ENCODE peak calls at places on chromosome 6, in nine cellular contexts. One of them, this sample, is unnamed. For H3K27me3, the result is how much of the 10 kb centered on the place peaks cover.

GRCh38 chr6:42090819-42091717 is 40.7 kb downstream of the TAF8 start:
- DNase-seq in A673: no peak
- DNase-seq in heart right ventricle: no peak
- DNase-seq in Peyer's patch: no peak
- DNase-seq in heart left ventricle: no peak
- DNase-seq in colonic mucosa: no peak
- DNase-seq in CD4-positive, alpha-beta memory T cell: no peak
- DNase-seq in CD8-positive, alpha-beta T cell: no peak
- DNase-seq in HL-60: no peak
- DNase-seq in this sample: no peak

GRCh38 chr6:36122495-36123269 is 7.6 kb upstream of the MAPK13 start:
- DNase-seq in A673: no peak
- DNase-seq in CD8-positive, alpha-beta T cell: no peak
- DNase-seq in colonic mucosa: no peak
- DNase-seq in Peyer's patch: no peak
- DNase-seq in CD4-positive, alpha-beta memory T cell: no peak
- DNase-seq in heart right ventricle: no peak
- DNase-seq in HL-60: no peak
- DNase-seq in heart left ventricle: no peak
- DNase-seq in this sample: no peak

GRCh38 chr6:73803562-73804221 is 107.7 kb downstream of the CD109 start:
- DNase-seq in HL-60: no peak
- DNase-seq in CD8-positive, alpha-beta T cell: no peak
- DNase-seq in A673: peak
- DNase-seq in colonic mucosa: peak
- DNase-seq in heart left ventricle: no peak
- DNase-seq in heart right ventricle: no peak
- DNase-seq in CD4-positive, alpha-beta memory T cell: no peak
- DNase-seq in Peyer's patch: no peak
- DNase-seq in this sample: peak

GRCh38 chr6:128271011-128271410 is 249.4 kb downstream of the PTPRK start:
- DNase-seq in colonic mucosa: no peak
- DNase-seq in Peyer's patch: no peak
- DNase-seq in CD4-positive, alpha-beta memory T cell: no peak
- DNase-seq in HL-60: no peak
- DNase-seq in heart right ventricle: no peak
- DNase-seq in heart left ventricle: no peak
- DNase-seq in A673: no peak
- DNase-seq in CD8-positive, alpha-beta T cell: no peak
- DNase-seq in this sample: no peak

GRCh38 chr6:43723737-43724295 is 36.2 kb upstream of the MRPS18A start:
- DNase-seq in colonic mucosa: peak
- DNase-seq in CD8-positive, alpha-beta T cell: peak
- DNase-seq in CD4-positive, alpha-beta memory T cell: peak
- DNase-seq in HL-60: peak
- DNase-seq in A673: peak
- DNase-seq in heart right ventricle: peak
- DNase-seq in heart left ventricle: peak
- DNase-seq in Peyer's patch: peak
- DNase-seq in this sample: peak

GRCh38 chr6:127514396-127515227 is 4.5 kb downstream of the MTCL3 start:
- DNase-seq in colonic mucosa: peak
- DNase-seq in heart right ventricle: peak
- DNase-seq in A673: peak
- DNase-seq in Peyer's patch: peak
- DNase-seq in heart left ventricle: peak
- DNase-seq in HL-60: no peak
- DNase-seq in CD8-positive, alpha-beta T cell: no peak
- DNase-seq in CD4-positive, alpha-beta memory T cell: peak
- DNase-seq in this sample: no peak

GRCh38 chr6:4925580-4925979 is 78.3 kb downstream of the RPP40 start:
- DNase-seq in HL-60: no peak
- DNase-seq in CD4-positive, alpha-beta memory T cell: no peak
- DNase-seq in Peyer's patch: no peak
- DNase-seq in CD8-positive, alpha-beta T cell: no peak
- DNase-seq in colonic mucosa: no peak
- DNase-seq in heart left ventricle: no peak
- DNase-seq in A673: no peak
- DNase-seq in heart right ventricle: no peak
- DNase-seq in this sample: no peak

GRCh38 chr6:76418657-76419217 is 346.3 kb upstream of the IMPG1 start:
- DNase-seq in Peyer's patch: no peak
- DNase-seq in A673: no peak
- DNase-seq in HL-60: no peak
- DNase-seq in heart left ventricle: no peak
- DNase-seq in heart right ventricle: no peak
- DNase-seq in CD4-positive, alpha-beta memory T cell: no peak
- DNase-seq in CD8-positive, alpha-beta T cell: no peak
- DNase-seq in colonic mucosa: no peak
- DNase-seq in this sample: no peak

GRCh38 chr6:63014290-63014689 is 197.0 kb upstream of the FKBP1C start:
- DNase-seq in heart right ventricle: no peak
- DNase-seq in heart left ventricle: no peak
- DNase-seq in CD8-positive, alpha-beta T cell: no peak
- DNase-seq in HL-60: no peak
- DNase-seq in colonic mucosa: no peak
- DNase-seq in Peyer's patch: no peak
- DNase-seq in CD4-positive, alpha-beta memory T cell: no peak
- DNase-seq in A673: no peak
- DNase-seq in this sample: no peak

GRCh38 chr6:26205625-26206574 is 118.7 kb downstream of the HFE start:
- DNase-seq in HL-60: peak
- DNase-seq in A673: peak
- DNase-seq in heart right ventricle: no peak
- DNase-seq in CD8-positive, alpha-beta T cell: no peak
- DNase-seq in Peyer's patch: no peak
- DNase-seq in heart left ventricle: no peak
- DNase-seq in CD4-positive, alpha-beta memory T cell: no peak
- DNase-seq in colonic mucosa: no peak
- DNase-seq in this sample: peak

GRCh38 chr6:30942338-30943060 is 1.7 kb downstream of the MUCL3 start:
- DNase-seq in Peyer's patch: peak
- DNase-seq in heart right ventricle: peak
- DNase-seq in heart left ventricle: peak
- DNase-seq in HL-60: peak
- DNase-seq in CD4-positive, alpha-beta memory T cell: no peak
- DNase-seq in CD8-positive, alpha-beta T cell: no peak
- DNase-seq in A673: peak
- DNase-seq in colonic mucosa: peak
- DNase-seq in this sample: peak

GRCh38 chr6:30938730-30939129 is 2.0 kb upstream of the MUCL3 start:
- DNase-seq in heart right ventricle: no peak
- DNase-seq in heart left ventricle: no peak
- DNase-seq in colonic mucosa: no peak
- DNase-seq in HL-60: no peak
- DNase-seq in CD4-positive, alpha-beta memory T cell: no peak
- DNase-seq in A673: no peak
- DNase-seq in CD8-positive, alpha-beta T cell: no peak
- DNase-seq in Peyer's patch: no peak
- DNase-seq in this sample: no peak

GRCh38 chr6:30937265-30937664 is 3.5 kb upstream of the MUCL3 start:
- DNase-seq in CD4-positive, alpha-beta memory T cell: no peak
- DNase-seq in Peyer's patch: no peak
- DNase-seq in HL-60: no peak
- DNase-seq in colonic mucosa: no peak
- DNase-seq in heart right ventricle: no peak
- DNase-seq in A673: no peak
- DNase-seq in heart left ventricle: no peak
- DNase-seq in CD8-positive, alpha-beta T cell: no peak
- DNase-seq in this sample: no peak

GRCh38 chr6:30939473-30939872 is 1.3 kb upstream of the MUCL3 start:
- DNase-seq in HL-60: no peak
- DNase-seq in heart left ventricle: no peak
- DNase-seq in CD4-positive, alpha-beta memory T cell: no peak
- DNase-seq in colonic mucosa: no peak
- DNase-seq in Peyer's patch: no peak
- DNase-seq in heart right ventricle: no peak
- DNase-seq in CD8-positive, alpha-beta T cell: no peak
- DNase-seq in A673: no peak
- DNase-seq in this sample: no peak

GRCh38 chr6:30940361-30941001 is at the start of gene MUCL3:
- DNase-seq in HL-60: no peak
- DNase-seq in A673: no peak
- DNase-seq in CD8-positive, alpha-beta T cell: no peak
- DNase-seq in colonic mucosa: peak
- DNase-seq in heart right ventricle: no peak
- DNase-seq in Peyer's patch: no peak
- DNase-seq in CD4-positive, alpha-beta memory T cell: no peak
- DNase-seq in heart left ventricle: no peak
- DNase-seq in this sample: no peak
- H3K27me3 ChIP-seq in HL-60: under half
- H3K27me3 ChIP-seq in A673: under half
- H3K27me3 ChIP-seq in CD8-positive, alpha-beta T cell: under half
- H3K27me3 ChIP-seq in colonic mucosa: under half
- H3K27me3 ChIP-seq in heart right ventricle: under half
- H3K27me3 ChIP-seq in Peyer's patch: under half
- H3K27me3 ChIP-seq in CD4-positive, alpha-beta memory T cell: under half
- H3K27me3 ChIP-seq in heart left ventricle: under half
- H3K27me3 ChIP-seq in this sample: under half

GRCh38 chr6:18845891-18846290 is 458.7 kb downstream of the RNF144B start:
- DNase-seq in heart right ventricle: no peak
- DNase-seq in colonic mucosa: no peak
- DNase-seq in CD8-positive, alpha-beta T cell: no peak
- DNase-seq in A673: no peak
- DNase-seq in CD4-positive, alpha-beta memory T cell: no peak
- DNase-seq in heart left ventricle: no peak
- DNase-seq in HL-60: no peak
- DNase-seq in Peyer's patch: no peak
- DNase-seq in this sample: peak
- H3K27me3 ChIP-seq in heart right ventricle: under half
- H3K27me3 ChIP-seq in colonic mucosa: under half
- H3K27me3 ChIP-seq in CD8-positive, alpha-beta T cell: under half
- H3K27me3 ChIP-seq in A673: under half
- H3K27me3 ChIP-seq in CD4-positive, alpha-beta memory T cell: under half
- H3K27me3 ChIP-seq in heart left ventricle: under half
- H3K27me3 ChIP-seq in HL-60: under half
- H3K27me3 ChIP-seq in Peyer's patch: under half
- H3K27me3 ChIP-seq in this sample: under half

GRCh38 chr6:7725412-7725811 is 487 bp upstream of the BMP6 start:
- DNase-seq in CD8-positive, alpha-beta T cell: no peak
- DNase-seq in CD4-positive, alpha-beta memory T cell: no peak
- DNase-seq in heart left ventricle: no peak
- DNase-seq in HL-60: no peak
- DNase-seq in A673: no peak
- DNase-seq in colonic mucosa: no peak
- DNase-seq in heart right ventricle: no peak
- DNase-seq in Peyer's patch: no peak
- DNase-seq in this sample: no peak
- H3K27me3 ChIP-seq in CD8-positive, alpha-beta T cell: under half
- H3K27me3 ChIP-seq in CD4-positive, alpha-beta memory T cell: under half
- H3K27me3 ChIP-seq in heart left ventricle: half or more
- H3K27me3 ChIP-seq in HL-60: half or more
- H3K27me3 ChIP-seq in A673: under half
- H3K27me3 ChIP-seq in colonic mucosa: under half
- H3K27me3 ChIP-seq in heart right ventricle: half or more
- H3K27me3 ChIP-seq in Peyer's patch: under half
- H3K27me3 ChIP-seq in this sample: under half

GRCh38 chr6:125746731-125747588 is 2.5 kb upstream of the HEY2 start:
- DNase-seq in A673: no peak
- DNase-seq in heart right ventricle: peak
- DNase-seq in CD8-positive, alpha-beta T cell: peak
- DNase-seq in HL-60: no peak
- DNase-seq in colonic mucosa: peak
- DNase-seq in Peyer's patch: peak
- DNase-seq in CD4-positive, alpha-beta memory T cell: peak
- DNase-seq in heart left ventricle: peak
- DNase-seq in this sample: peak

GRCh38 chr6:125748534-125749111 is 809 bp upstream of the HEY2 start:
- DNase-seq in heart right ventricle: no peak
- DNase-seq in Peyer's patch: no peak
- DNase-seq in heart left ventricle: no peak
- DNase-seq in A673: peak
- DNase-seq in colonic mucosa: peak
- DNase-seq in CD8-positive, alpha-beta T cell: no peak
- DNase-seq in CD4-positive, alpha-beta memory T cell: no peak
- DNase-seq in HL-60: no peak
- DNase-seq in this sample: peak

GRCh38 chr6:125749112-125749863 is at the start of gene HEY2:
- DNase-seq in CD8-positive, alpha-beta T cell: peak
- DNase-seq in HL-60: peak
- DNase-seq in Peyer's patch: peak
- DNase-seq in colonic mucosa: peak
- DNase-seq in A673: peak
- DNase-seq in heart right ventricle: peak
- DNase-seq in CD4-positive, alpha-beta memory T cell: peak
- DNase-seq in heart left ventricle: peak
- DNase-seq in this sample: peak

GRCh38 chr6:125746019-125746414 is 3.4 kb upstream of the HEY2 start:
- DNase-seq in CD8-positive, alpha-beta T cell: no peak
- DNase-seq in Peyer's patch: no peak
- DNase-seq in A673: no peak
- DNase-seq in heart left ventricle: no peak
- DNase-seq in heart right ventricle: no peak
- DNase-seq in HL-60: no peak
- DNase-seq in colonic mucosa: no peak
- DNase-seq in CD4-positive, alpha-beta memory T cell: no peak
- DNase-seq in this sample: no peak

GRCh38 chr6:125747589-125748533 is 1.6 kb upstream of the HEY2 start:
- DNase-seq in Peyer's patch: peak
- DNase-seq in HL-60: no peak
- DNase-seq in CD8-positive, alpha-beta T cell: peak
- DNase-seq in A673: no peak
- DNase-seq in colonic mucosa: peak
- DNase-seq in CD4-positive, alpha-beta memory T cell: peak
- DNase-seq in heart left ventricle: peak
- DNase-seq in heart right ventricle: peak
- DNase-seq in this sample: no peak
- H3K27me3 ChIP-seq in Peyer's patch: under half
- H3K27me3 ChIP-seq in HL-60: half or more
- H3K27me3 ChIP-seq in CD8-positive, alpha-beta T cell: under half
- H3K27me3 ChIP-seq in A673: half or more
- H3K27me3 ChIP-seq in colonic mucosa: half or more
- H3K27me3 ChIP-seq in CD4-positive, alpha-beta memory T cell: half or more
- H3K27me3 ChIP-seq in heart left ventricle: under half
- H3K27me3 ChIP-seq in heart right ventricle: under half
- H3K27me3 ChIP-seq in this sample: under half

DNA sequence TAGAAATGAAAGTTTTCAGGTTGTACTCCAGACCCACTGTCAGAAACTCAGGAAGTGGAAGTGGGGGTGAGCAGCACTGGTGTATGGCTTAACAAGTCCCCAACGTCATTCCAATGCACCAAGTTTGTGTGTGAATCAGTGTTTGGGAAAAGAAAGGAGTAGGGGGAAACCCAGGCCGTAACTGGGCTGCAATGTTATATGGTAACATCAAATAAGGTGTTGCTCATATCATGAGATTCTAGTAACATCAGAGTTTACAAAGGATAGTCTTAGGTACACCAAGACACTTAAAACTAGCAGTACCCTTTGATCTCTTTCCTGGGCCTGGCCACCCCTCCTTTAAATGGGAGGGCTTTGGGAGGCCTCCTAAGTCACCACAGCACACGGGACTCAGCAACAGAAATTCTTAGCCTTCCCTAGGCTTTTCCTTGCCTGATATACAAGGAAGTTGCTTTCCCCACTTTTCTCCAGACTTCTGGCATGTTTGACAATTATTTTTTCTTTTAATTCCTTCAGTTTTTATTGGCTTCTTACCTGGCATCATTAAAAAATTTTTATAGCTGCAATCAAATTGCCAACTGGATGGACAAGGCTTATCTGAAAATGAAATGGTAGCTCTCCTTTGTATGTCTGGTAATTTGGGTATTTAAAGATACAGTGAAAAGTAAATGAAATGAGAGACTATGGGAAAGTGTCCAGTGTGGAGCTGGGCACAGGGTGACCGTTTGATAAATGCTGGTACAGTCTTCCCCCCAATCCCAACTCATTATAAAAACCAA is 15.1 kb downstream of the E2F3 start:
- DNase-seq in heart left ventricle: no peak
- DNase-seq in CD8-positive, alpha-beta T cell: no peak
- DNase-seq in A673: no peak
- DNase-seq in heart right ventricle: no peak
- DNase-seq in Peyer's patch: no peak
- DNase-seq in CD4-positive, alpha-beta memory T cell: no peak
- DNase-seq in HL-60: no peak
- DNase-seq in colonic mucosa: no peak
- DNase-seq in this sample: no peak
- H3K27me3 ChIP-seq in heart left ventricle: under half
- H3K27me3 ChIP-seq in CD8-positive, alpha-beta T cell: under half
- H3K27me3 ChIP-seq in A673: under half
- H3K27me3 ChIP-seq in heart right ventricle: under half
- H3K27me3 ChIP-seq in Peyer's patch: under half
- H3K27me3 ChIP-seq in CD4-positive, alpha-beta memory T cell: under half
- H3K27me3 ChIP-seq in HL-60: under half
- H3K27me3 ChIP-seq in colonic mucosa: under half
- H3K27me3 ChIP-seq in this sample: under half

This sample was measured in bronchial epithelial cell.